ENCODE peak calls at places on chromosomes 3 and 15, in seven cellular contexts. One of them, this sample, is unnamed.

GRCh38 chr15:32861741-32862140 is 143.9 kb downstream of the GREM1 start:
- DNase-seq in GM12878: no peak
- DNase-seq in Panc1: no peak
- DNase-seq in breast epithelium: no peak
- DNase-seq in GM12892: peak; percentile 14
- DNase-seq in suprapubic skin: no peak
- DNase-seq in K562: no peak
- DNase-seq in this sample: no peak

GRCh38 chr3:34056951-34057390 is 258.5 kb downstream of the PDCD6IP start:
- DNase-seq in GM12878: peak; percentile 89
- DNase-seq in Panc1: no peak
- DNase-seq in breast epithelium: no peak
- DNase-seq in GM12892: no peak
- DNase-seq in suprapubic skin: no peak
- DNase-seq in K562: peak; percentile 18
- DNase-seq in this sample: no peak

GRCh38 chr3:124397088-124397487 is 333.2 kb upstream of the UMPS start:
- DNase-seq in GM12878: no peak
- DNase-seq in Panc1: no peak
- DNase-seq in breast epithelium: no peak
- DNase-seq in GM12892: no peak
- DNase-seq in suprapubic skin: no peak
- DNase-seq in K562: no peak
- DNase-seq in this sample: no peak

GRCh38 chr3:125189378-125190165 is 23.0 kb downstream of the SLC12A8 start:
- DNase-seq in GM12878: no peak
- DNase-seq in Panc1: no peak
- DNase-seq in breast epithelium: no peak
- DNase-seq in GM12892: no peak
- DNase-seq in suprapubic skin: no peak
- DNase-seq in K562: no peak
- DNase-seq in this sample: no peak

GRCh38 chr3:176562381-176562780 is 634.9 kb downstream of the TBL1XR1 start:
- DNase-seq in GM12878: no peak
- DNase-seq in Panc1: no peak
- DNase-seq in breast epithelium: no peak
- DNase-seq in GM12892: no peak
- DNase-seq in suprapubic skin: no peak
- DNase-seq in K562: no peak
- DNase-seq in this sample: no peak

GRCh38 chr3:908839-909238 is 184.0 kb upstream of the CNTN6 start:
- DNase-seq in GM12878: no peak
- DNase-seq in Panc1: no peak
- DNase-seq in breast epithelium: no peak
- DNase-seq in GM12892: no peak
- DNase-seq in suprapubic skin: no peak
- DNase-seq in K562: no peak
- DNase-seq in this sample: no peak

GRCh38 chr15:76060098-76060989 is 559 bp downstream of the TMEM266 start:
- DNase-seq in GM12878: peak; percentile 34
- DNase-seq in Panc1: no peak
- DNase-seq in breast epithelium: no peak
- DNase-seq in GM12892: peak; percentile 5
- DNase-seq in suprapubic skin: no peak
- DNase-seq in K562: no peak
- DNase-seq in this sample: no peak

GRCh38 chr3:101780661-101781060 is 1.6 kb downstream of the NXPE3 start:
- DNase-seq in GM12878: no peak
- DNase-seq in Panc1: peak; percentile 33
- DNase-seq in breast epithelium: no peak
- DNase-seq in GM12892: no peak
- DNase-seq in suprapubic skin: no peak
- DNase-seq in K562: peak; percentile 51
- DNase-seq in this sample: no peak

GRCh38 chr15:37223089-37223488 is 122.7 kb upstream of the MEIS2 start:
- DNase-seq in GM12878: no peak
- DNase-seq in Panc1: no peak
- DNase-seq in breast epithelium: no peak
- DNase-seq in GM12892: no peak
- DNase-seq in suprapubic skin: no peak
- DNase-seq in K562: no peak
- DNase-seq in this sample: no peak

GRCh38 chr3:23945903-23946751 is 1.0 kb downstream of the NR1D2 start:
- DNase-seq in GM12878: peak; percentile 66
- DNase-seq in Panc1: peak; percentile 61
- DNase-seq in breast epithelium: peak; percentile 98
- DNase-seq in GM12892: peak; percentile 90
- DNase-seq in suprapubic skin: peak; percentile 98
- DNase-seq in K562: peak; percentile 99
- DNase-seq in this sample: peak; percentile 99
- TF ChIP-seq POLR2AphosphoS5 in GM12878: peak; percentile 60
- TF ChIP-seq POLR2AphosphoS5 in Panc1: peak; percentile 49
- TF ChIP-seq POLR2AphosphoS5 in breast epithelium: peak; percentile 80
- TF ChIP-seq POLR2AphosphoS5 in GM12892: no peak
- TF ChIP-seq POLR2AphosphoS5 in suprapubic skin: peak; percentile 33
- TF ChIP-seq POLR2AphosphoS5 in K562: peak; percentile 59
- TF ChIP-seq POLR2AphosphoS5 in this sample: peak; percentile 83

GRCh38 chr15:81281176-81281735 is 42.7 kb downstream of the STARD5 start:
- DNase-seq in GM12878: no peak
- DNase-seq in Panc1: no peak
- DNase-seq in breast epithelium: no peak
- DNase-seq in GM12892: no peak
- DNase-seq in suprapubic skin: no peak
- DNase-seq in K562: no peak
- DNase-seq in this sample: no peak

GRCh38 chr15:81280086-81280485 is 43.9 kb downstream of the STARD5 start:
- DNase-seq in GM12878: no peak
- DNase-seq in Panc1: no peak
- DNase-seq in breast epithelium: no peak
- DNase-seq in GM12892: no peak
- DNase-seq in suprapubic skin: no peak
- DNase-seq in K562: no peak
- DNase-seq in this sample: no peak

GRCh38 chr15:81281925-81282895 is 41.7 kb downstream of the STARD5 start:
- DNase-seq in GM12878: no peak
- DNase-seq in Panc1: no peak
- DNase-seq in breast epithelium: no peak
- DNase-seq in GM12892: no peak
- DNase-seq in suprapubic skin: peak; percentile 38
- DNase-seq in K562: no peak
- DNase-seq in this sample: no peak

GRCh38 chr15:81279621-81280051 is 44.3 kb downstream of the STARD5 start:
- DNase-seq in GM12878: no peak
- DNase-seq in Panc1: no peak
- DNase-seq in breast epithelium: no peak
- DNase-seq in GM12892: no peak
- DNase-seq in suprapubic skin: no peak
- DNase-seq in K562: no peak
- DNase-seq in this sample: no peak

GRCh38 chr15:81280696-81281095 is 43.2 kb downstream of the STARD5 start:
- DNase-seq in GM12878: no peak
- DNase-seq in Panc1: no peak
- DNase-seq in breast epithelium: no peak
- DNase-seq in GM12892: no peak
- DNase-seq in suprapubic skin: no peak
- DNase-seq in K562: no peak
- DNase-seq in this sample: no peak
- TF ChIP-seq POLR2AphosphoS5 in GM12878: no peak
- TF ChIP-seq POLR2AphosphoS5 in Panc1: no peak
- TF ChIP-seq POLR2AphosphoS5 in breast epithelium: no peak
- TF ChIP-seq POLR2AphosphoS5 in GM12892: no peak
- TF ChIP-seq POLR2AphosphoS5 in suprapubic skin: no peak
- TF ChIP-seq POLR2AphosphoS5 in K562: no peak
- TF ChIP-seq POLR2AphosphoS5 in this sample: no peak

GRCh38 chr3:12423131-12423530 is 61.1 kb upstream of the TSEN2 start:
- DNase-seq in GM12878: no peak
- DNase-seq in Panc1: no peak
- DNase-seq in breast epithelium: no peak
- DNase-seq in GM12892: no peak
- DNase-seq in suprapubic skin: no peak
- DNase-seq in K562: no peak
- DNase-seq in this sample: no peak
- TF ChIP-seq POLR2AphosphoS5 in GM12878: no peak
- TF ChIP-seq POLR2AphosphoS5 in Panc1: no peak
- TF ChIP-seq POLR2AphosphoS5 in breast epithelium: no peak
- TF ChIP-seq POLR2AphosphoS5 in GM12892: no peak
- TF ChIP-seq POLR2AphosphoS5 in suprapubic skin: no peak
- TF ChIP-seq POLR2AphosphoS5 in K562: no peak
- TF ChIP-seq POLR2AphosphoS5 in this sample: no peak

DNA sequence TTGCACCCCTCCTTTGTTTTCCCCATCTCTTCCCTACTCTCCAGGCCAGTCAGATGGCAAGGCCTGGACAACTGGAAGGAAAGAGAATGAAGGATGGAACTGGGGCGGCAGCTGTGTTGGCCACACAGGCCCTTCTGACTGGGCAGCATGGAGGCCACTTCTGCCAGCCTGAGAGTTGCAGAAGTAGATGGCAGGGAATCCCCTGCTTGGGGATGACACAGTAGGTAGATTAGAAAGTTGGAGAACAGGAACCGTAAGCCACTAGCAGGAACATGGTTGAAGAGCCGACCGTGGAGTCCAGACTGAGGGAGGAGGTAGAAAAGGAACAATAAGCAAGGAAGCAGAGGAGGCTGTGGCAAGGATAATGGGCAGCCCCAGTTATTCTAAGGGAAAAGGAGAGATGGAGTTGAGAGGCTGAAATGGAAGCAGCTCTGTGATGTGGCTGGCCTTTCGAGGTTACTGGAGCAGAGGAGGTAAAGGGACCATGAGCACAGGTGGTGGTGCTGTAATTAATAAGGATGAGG is 26.3 kb upstream of the ZNF774 start:
- DNase-seq in GM12878: no peak
- DNase-seq in Panc1: no peak
- DNase-seq in breast epithelium: no peak
- DNase-seq in GM12892: no peak
- DNase-seq in suprapubic skin: peak; percentile 32
- DNase-seq in K562: no peak
- DNase-seq in this sample: no peak
- TF ChIP-seq POLR2AphosphoS5 in GM12878: no peak
- TF ChIP-seq POLR2AphosphoS5 in Panc1: no peak
- TF ChIP-seq POLR2AphosphoS5 in breast epithelium: no peak
- TF ChIP-seq POLR2AphosphoS5 in GM12892: no peak
- TF ChIP-seq POLR2AphosphoS5 in suprapubic skin: no peak
- TF ChIP-seq POLR2AphosphoS5 in K562: no peak
- TF ChIP-seq POLR2AphosphoS5 in this sample: no peak

This sample was measured in stomach.